ENCODE peak calls at places on chromosomes 16 and 17, in four cellular contexts. L is progenitor cell of endocrine pancreas, U is GM13976, A is brain microvascular endothelial cell. B is an unnamed sample.

GRCh38 chr16:22328081-22328725 is 31.0 kb downstream of the POLR3E start:
- DNase-seq in U (no peak), L (no peak), A (no peak), B (no peak)

GRCh38 chr17:41775394-41776226 is 10.9 kb downstream of the JUP start:
- DNase-seq in A (no peak), U (no peak), L (no peak), B (no peak)

GRCh38 chr16:66359811-66360608 is 6.5 kb upstream of the CDH5 start:
- DNase-seq in U (no peak), A (no peak), L (no peak), B (no peak)

GRCh38 chr17:28544402-28545140 is 7.9 kb downstream of the UNC119 start:
- DNase-seq in A (no peak), U (no peak), L (no peak), B (no peak)

GRCh38 chr16:24125199-24125598 is 130.9 kb upstream of the CACNG3 start:
- DNase-seq in U (no peak), A (no peak), L (no peak), B (no peak)

GRCh38 chr17:83200231-83200699 is 120.9 kb downstream of the METRNL start:
- DNase-seq in A (peak; percentile 92), L (no peak), U (peak; percentile 55), B (no peak)

GRCh38 chr17:73210002-73210678 is 17.3 kb downstream of the COG1 start:
- DNase-seq in L (no peak), U (no peak), A (no peak), B (no peak)

GRCh38 chr17:42566873-42567573 is at the start of gene MLX:
- DNase-seq in U (peak; percentile 100), A (peak; percentile 76), L (peak; percentile 88), B (peak; percentile 92)

GRCh38 chr16:66293932-66294331 is 72.6 kb upstream of the CDH5 start:
- DNase-seq in L (no peak), A (no peak), U (no peak), B (no peak)

GRCh38 chr17:21502301-21502700 is 126.1 kb downstream of the KCNJ12 start:
- DNase-seq in A (no peak), U (no peak), L (no peak), B (no peak)

GRCh38 chr17:81867123-81867951 is 3.8 kb downstream of the ARHGDIA start:
- DNase-seq in A (peak; percentile 19), U (no peak), L (no peak), B (peak; percentile 67)

GRCh38 chr16:66933776-66934137 is 445 bp downstream of the CIAO2B start:
- DNase-seq in U (peak; percentile 58), A (no peak), L (no peak), B (no peak)

GRCh38 chr17:16027708-16028584 is 28.3 kb downstream of the TTC19 start:
- DNase-seq in U (peak; percentile 50), L (no peak), A (peak; percentile 94), B (peak; percentile 92)

GRCh38 chr17:66715745-66716156 is 119.2 kb upstream of the CACNG5 start:
- DNase-seq in L (no peak), A (peak; percentile 68), U (peak; percentile 72), B (peak; percentile 86)

GRCh38 chr16:87000007-87000406 is 317.2 kb downstream of the C16orf95 start:
- DNase-seq in A (no peak), U (no peak), L (no peak), B (no peak)

GRCh38 chr16:85711982-85712587 is 23.3 kb upstream of the GINS2 start:
- DNase-seq in L (no peak), U (no peak), A (no peak), B (no peak)

GRCh38 chr17:5031365-5032082 is 3.7 kb downstream of the SLC52A1 start:
- DNase-seq in L (peak; percentile 79), U (peak; percentile 91), A (peak; percentile 68), B (peak; percentile 83)

GRCh38 chr17:41796066-41796895 is 9.8 kb upstream of the JUP start:
- DNase-seq in A (no peak), U (no peak), L (no peak), B (no peak)

GRCh38 chr16:8812162-8812843 is 14.7 kb downstream of the PMM2 start:
- DNase-seq in A (no peak), U (no peak), L (no peak), B (no peak)

GRCh38 chr16:4341250-4341649 is 9.9 kb downstream of the PAM16 start:
- DNase-seq in U (no peak), L (no peak), A (no peak), B (no peak)

GRCh38 chr17:3482851-3483250 is 7.1 kb downstream of the ASPA start:
- DNase-seq in A (no peak), L (no peak), U (no peak), B (no peak)

GRCh38 chr17:82862758-82863645 is 23.2 kb upstream of the ZNF750 start:
- DNase-seq in A (no peak), L (no peak), U (no peak), B (no peak)

GRCh38 chr17:35345926-35346771 is 27.3 kb downstream of the SLFN11 start:
- DNase-seq in U (peak; percentile 22), L (no peak), A (no peak), B (peak; percentile 38)

DNA sequence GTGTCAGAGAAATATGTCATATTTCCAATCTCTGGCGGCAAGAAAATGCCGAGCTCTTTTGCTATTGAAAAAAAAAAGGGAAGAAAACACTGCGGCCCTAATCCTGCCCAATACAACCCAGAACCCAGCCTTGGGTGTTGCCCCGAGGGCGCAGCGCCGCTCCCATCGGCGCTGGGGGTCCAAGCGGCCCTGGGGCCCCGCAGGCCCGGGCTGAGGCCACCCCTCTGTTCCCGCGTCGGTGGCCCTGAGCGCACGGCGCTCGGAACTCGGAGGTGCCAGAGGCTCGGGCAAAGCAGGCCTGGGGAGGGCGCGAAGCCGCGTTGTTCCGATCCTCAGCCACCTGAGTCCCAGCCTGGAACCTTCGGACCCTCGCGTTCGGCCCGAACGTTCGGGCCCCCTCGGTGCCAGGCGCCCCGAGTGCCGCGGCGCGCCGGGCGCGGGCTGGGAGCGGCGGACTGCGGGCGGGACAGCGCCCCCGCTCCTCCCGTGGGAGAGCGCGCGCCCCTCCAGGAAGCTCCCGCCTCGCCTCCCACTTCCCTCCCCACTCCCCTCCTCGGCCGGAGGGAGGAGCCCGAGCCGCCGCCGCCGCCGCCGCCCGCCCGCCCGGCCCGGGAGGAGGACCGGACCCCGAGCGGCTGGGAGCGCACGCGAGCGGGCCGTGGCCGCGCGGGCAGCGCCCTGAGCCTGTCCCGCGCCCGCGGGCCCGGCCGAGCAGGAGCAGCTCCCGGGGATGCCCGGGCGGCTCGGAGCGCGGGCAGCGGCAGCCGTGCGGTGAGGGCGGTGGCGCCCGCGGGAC is at the start of gene CPNE2:
- DNase-seq in A (no peak), U (peak; percentile 84), L (peak; percentile 47), B (peak; percentile 21)
- TF ChIP-seq CTCF in A (peak; percentile 4), U (no peak), L (no peak), B (no peak)

DNA sequence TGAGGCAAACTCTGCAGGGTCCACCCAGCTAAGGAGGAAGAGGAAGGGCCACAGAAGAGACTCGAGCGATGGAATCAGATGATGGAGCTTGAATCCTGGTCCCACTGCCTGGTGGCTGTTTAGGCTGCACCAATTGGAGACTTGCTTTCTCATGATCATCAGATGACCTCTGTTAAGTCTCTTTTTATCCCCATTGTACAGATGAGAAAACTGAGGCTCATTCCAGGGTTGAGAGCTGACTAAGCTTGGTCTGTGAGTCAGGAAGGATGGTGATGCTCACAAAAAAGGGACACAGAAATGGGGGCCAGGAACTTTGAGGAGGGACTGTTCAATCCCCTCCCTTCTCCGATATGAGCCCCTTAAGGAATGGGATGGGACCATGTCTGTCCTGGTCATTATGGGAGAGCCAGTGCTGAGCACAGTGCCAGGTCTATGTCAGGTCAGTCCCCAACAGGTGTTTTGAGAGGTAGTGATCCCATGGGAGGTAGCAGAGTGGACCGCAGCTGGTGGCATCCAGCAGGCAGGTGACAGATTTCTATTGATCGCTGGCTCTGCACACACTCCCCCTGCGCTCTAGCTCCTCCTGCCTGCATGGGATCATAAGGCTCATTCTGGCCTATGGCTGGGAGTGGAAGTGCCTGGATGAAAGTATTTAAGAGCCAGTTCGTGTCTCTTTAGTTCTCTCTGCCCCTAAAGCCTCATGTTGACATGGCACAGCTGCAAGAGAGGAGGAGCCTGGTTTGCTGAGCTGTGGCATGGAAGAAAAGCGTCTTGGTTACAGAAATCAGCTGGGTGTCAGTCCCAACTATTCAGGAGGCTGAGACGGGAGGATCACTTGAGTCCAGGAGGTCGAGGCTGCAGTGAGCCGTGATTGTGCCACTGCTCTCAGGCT is 27.2 kb downstream of the SNX20 start:
- DNase-seq in A (no peak), U (no peak), L (peak; percentile 32), B (no peak)
- TF ChIP-seq CTCF in A (no peak), U (no peak), L (peak; percentile 16), B (no peak)

DNA sequence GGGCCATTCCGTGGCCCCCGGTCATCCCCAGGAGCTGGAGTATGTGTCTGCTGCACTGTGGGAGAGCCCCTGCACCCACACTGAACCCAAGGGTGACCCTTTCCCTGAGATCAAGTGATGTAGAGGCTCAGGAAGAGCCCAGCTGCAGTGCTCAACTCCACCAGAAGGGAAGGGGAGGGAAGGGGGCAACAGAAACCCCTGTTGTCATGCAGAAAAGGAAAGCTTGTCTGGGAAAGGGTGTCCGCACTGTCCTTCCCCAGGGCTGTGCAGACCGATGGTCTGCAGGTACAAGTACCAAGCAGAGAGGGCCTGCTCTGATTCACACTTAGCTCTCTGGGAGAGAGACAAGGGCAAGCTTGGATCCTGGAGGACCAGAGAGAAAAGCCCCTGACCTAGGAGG is 45.7 kb upstream of the TOB1 start:
- DNase-seq in U (no peak), L (no peak), A (no peak), B (no peak)
- TF ChIP-seq CTCF in U (no peak), L (no peak), A (no peak), B (no peak)

DNA sequence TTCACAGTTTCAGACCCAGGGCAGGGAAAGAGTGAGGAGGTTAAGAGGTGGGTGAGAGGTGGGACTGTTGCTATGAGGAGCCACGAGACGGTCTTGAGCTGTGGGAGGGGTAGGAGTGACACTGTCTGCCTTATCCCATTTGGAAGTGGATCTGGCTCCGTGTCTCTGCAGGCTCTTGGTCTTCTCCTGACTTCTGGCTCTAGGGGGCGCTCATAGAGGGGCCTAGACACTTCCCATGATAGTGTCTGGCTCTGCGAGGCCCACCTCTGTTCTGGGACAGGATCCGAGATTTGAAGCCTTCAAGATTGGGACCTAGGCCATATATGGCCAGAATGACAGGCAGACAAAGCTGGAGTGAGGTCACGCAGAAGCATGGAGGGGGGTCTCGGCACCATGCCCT is 204.5 kb downstream of the GSG1L start:
- DNase-seq in L (no peak), U (no peak), A (no peak), B (no peak)
- TF ChIP-seq CTCF in L (no peak), U (no peak), A (no peak), B (peak; percentile 4)